ENCODE peak calls at places on chromosomes 13 and 19, in five cellular contexts. F, E, H, I and D are unnamed samples. For H3K79me2, the result is how much of the 10 kb centered on the place peaks cover.

GRCh38 chr19:45172173-45172572 is 5.9 kb downstream of the TRAPPC6A start:
- DNase-seq in F (no peak), E (no peak), H (no peak), I (no peak), D (no peak)

GRCh38 chr13:40439928-40440327 is 226.5 kb downstream of the FOXO1 start:
- DNase-seq in F (no peak), E (no peak), H (no peak), I (no peak), D (no peak)

GRCh38 chr19:16888629-16889371 is at the start of gene F2RL3:
- DNase-seq in F (peak), E (no peak), H (no peak), I (no peak), D (peak)

GRCh38 chr13:98529171-98529570 is 47.7 kb downstream of the STK24 start:
- DNase-seq in F (no peak), E (no peak), H (no peak), I (no peak), D (no peak)

GRCh38 chr13:94967183-94968039 is 255.1 kb upstream of the SOX21 start:
- DNase-seq in F (peak), E (peak), H (no peak), I (no peak), D (no peak)

GRCh38 chr19:2477141-2477710 is 1.3 kb downstream of the GADD45B start:
- DNase-seq in F (peak), E (peak), H (peak), I (no peak), D (no peak)

GRCh38 chr19:4660181-4660791 is 9.9 kb downstream of the MYDGF start:
- DNase-seq in F (no peak), E (peak), H (no peak), I (peak), D (no peak)

GRCh38 chr13:109093988-109094387 is 464.6 kb downstream of the MYO16 start:
- DNase-seq in F (no peak), E (no peak), H (no peak), I (no peak), D (no peak)

GRCh38 chr13:110312669-110313031 is 5.6 kb downstream of the COL4A2 start:
- DNase-seq in F (peak), E (peak), H (peak), I (no peak), D (peak)

GRCh38 chr13:68030152-68030809 is 800.1 kb upstream of the PCDH9 start:
- DNase-seq in F (no peak), E (no peak), H (no peak), I (no peak), D (no peak)

GRCh38 chr19:55446060-55446459 is 3.0 kb upstream of the SHISA7 start:
- DNase-seq in F (no peak), E (no peak), H (peak), I (no peak), D (no peak)

GRCh38 chr13:99907627-99908026 is 63.9 kb downstream of the ZIC5 start:
- DNase-seq in F (no peak), E (no peak), H (no peak), I (no peak), D (no peak)

GRCh38 chr13:60679928-60680693 is 283.1 kb downstream of the TDRD3 start:
- DNase-seq in F (no peak), E (no peak), H (no peak), I (no peak), D (no peak)

GRCh38 chr13:30312859-30313258 is 5.5 kb upstream of the KATNAL1 start:
- DNase-seq in F (no peak), E (no peak), H (no peak), I (no peak), D (peak)

GRCh38 chr13:91375119-91375729 is 23.2 kb upstream of the GPC5 start:
- DNase-seq in F (peak), E (peak), H (no peak), I (no peak), D (no peak)

GRCh38 chr19:13838071-13838942 is 38.6 kb upstream of the NANOS3 start:
- DNase-seq in F (peak), E (no peak), H (no peak), I (no peak), D (no peak)

GRCh38 chr13:34064456-34065205 is 246.7 kb downstream of the RFC3 start:
- DNase-seq in F (no peak), E (peak), H (no peak), I (no peak), D (peak)

GRCh38 chr13:34070544-34071303 is 252.8 kb downstream of the RFC3 start:
- DNase-seq in F (no peak), E (no peak), H (no peak), I (no peak), D (no peak)

GRCh38 chr13:34070006-34070405 is 252.1 kb downstream of the RFC3 start:
- DNase-seq in F (peak), E (peak), H (peak), I (no peak), D (peak)

GRCh38 chr13:34066344-34066743 is 248.4 kb downstream of the RFC3 start:
- DNase-seq in F (no peak), E (peak), H (no peak), I (no peak), D (no peak)

GRCh38 chr13:34065915-34066314 is 248.0 kb downstream of the RFC3 start:
- DNase-seq in F (no peak), E (peak), H (peak), I (no peak), D (no peak)
- H3K9ac ChIP-seq in F (no peak), E (no peak), H (no peak), I (no peak), D (no peak)

GRCh38 chr19:29952127-29952526 is 10.1 kb downstream of the URI1 start:
- DNase-seq in F (no peak), E (no peak), H (no peak), I (no peak), D (no peak)

GRCh38 chr19:29956855-29957254 is 14.8 kb downstream of the URI1 start:
- DNase-seq in F (no peak), E (no peak), H (no peak), I (no peak), D (no peak)

GRCh38 chr19:29947871-29948270 is 5.8 kb downstream of the URI1 start:
- DNase-seq in F (no peak), E (no peak), H (no peak), I (no peak), D (no peak)

GRCh38 chr19:29952646-29953045 is 10.6 kb downstream of the URI1 start:
- DNase-seq in F (no peak), E (no peak), H (no peak), I (no peak), D (no peak)

DNA sequence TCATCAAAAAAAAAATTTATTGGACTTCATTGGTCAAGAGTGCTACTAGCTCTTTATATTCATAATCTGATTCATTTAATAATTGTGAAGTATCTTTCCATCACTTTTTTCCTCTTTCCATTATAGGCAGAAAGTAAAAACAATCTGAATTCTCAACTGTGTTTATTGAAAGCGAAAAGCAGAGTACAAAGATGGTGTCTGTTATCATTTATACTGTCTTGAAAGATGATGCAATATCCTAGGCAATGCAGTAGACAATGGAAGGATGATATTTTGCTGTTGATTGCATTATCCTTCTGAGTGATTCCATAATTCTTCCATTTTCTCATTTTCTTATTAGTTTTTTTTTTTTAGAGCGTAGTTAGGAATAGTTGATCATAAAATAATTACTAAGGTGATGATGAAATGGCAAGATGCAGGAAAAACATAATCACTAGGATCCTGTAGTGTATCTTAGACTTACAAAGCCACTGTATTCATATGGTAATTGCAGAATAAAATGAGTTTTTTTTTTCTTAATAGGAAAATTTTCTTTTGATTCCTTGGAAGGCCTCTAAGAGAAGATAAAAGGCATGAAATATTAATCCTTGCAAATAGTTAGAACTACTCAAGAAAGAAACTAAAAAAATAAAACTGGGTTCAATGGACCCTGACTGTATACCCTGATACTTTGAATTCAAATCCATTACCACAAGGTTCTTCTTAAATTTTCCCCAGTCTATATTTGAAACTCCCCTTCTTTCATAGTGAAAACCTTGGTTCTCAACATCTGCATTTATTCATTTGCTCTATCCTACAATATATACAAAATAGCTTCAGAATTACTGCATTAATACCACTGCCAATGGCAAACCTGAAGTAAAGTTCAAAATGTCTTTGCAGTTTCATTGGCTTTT is 11.6 kb downstream of the URI1 start:
- DNase-seq in F (no peak), E (no peak), H (no peak), I (no peak), D (no peak)
- H3K79me2 ChIP-seq in F (half or more), E (half or more), H (half or more), I (half or more), D (half or more)

GRCh38 chr13:113864303-113864890 is 521 bp upstream of the GAS6 start:
- DNase-seq in F (peak), E (no peak), H (peak), I (no peak), D (no peak)
- H3K9ac ChIP-seq in F (peak), E (peak), H (peak), I (no peak), D (peak)

GRCh38 chr19:40425450-40426287 is at the start of gene SERTAD1:
- DNase-seq in F (peak), E (peak), H (peak), I (peak), D (peak)
- H3K79me2 ChIP-seq in F (under half), E (under half), H (under half), I (under half), D (under half)

GRCh38 chr13:113802761-113803160 is 43.7 kb downstream of the TMEM255B start:
- DNase-seq in F (no peak), E (no peak), H (no peak), I (no peak), D (no peak)
- H3K9ac ChIP-seq in F (no peak), E (no peak), H (no peak), I (no peak), D (no peak)